ENCODE peak calls at places on chromosomes 13 and 19, in eight cellular contexts. One of them, this sample, is unnamed.
A peak's percentile ranks its signal among the peaks of the same experiment; 100 is the strongest.

GRCh38 chr19:3809881-3810707 is 23.9 kb upstream of the MATK start:
- DNase-seq in A549: no peak
- DNase-seq in transverse colon: no peak
- DNase-seq in GM12878: no peak
- DNase-seq in stomach: no peak
- DNase-seq in ovary: no peak
- DNase-seq in tibial nerve: no peak
- DNase-seq in suprapubic skin: no peak
- DNase-seq in this sample: no peak

GRCh38 chr19:6108721-6109633 is 1.3 kb downstream of the RFX2 start:
- DNase-seq in ovary: peak; percentile 79
- DNase-seq in transverse colon: peak; percentile 66
- DNase-seq in suprapubic skin: peak; percentile 88
- DNase-seq in stomach: peak; percentile 32
- DNase-seq in A549: peak; percentile 37
- DNase-seq in tibial nerve: peak; percentile 43
- DNase-seq in GM12878: no peak
- DNase-seq in this sample: peak; percentile 90

GRCh38 chr19:4014541-4015491 is 7.3 kb downstream of the PIAS4 start:
- DNase-seq in suprapubic skin: peak; percentile 65
- DNase-seq in ovary: no peak
- DNase-seq in stomach: peak; percentile 55
- DNase-seq in GM12878: no peak
- DNase-seq in transverse colon: no peak
- DNase-seq in A549: no peak
- DNase-seq in tibial nerve: no peak
- DNase-seq in this sample: peak; percentile 77

GRCh38 chr13:31962661-31963345 is 68.8 kb upstream of the FRY start:
- DNase-seq in GM12878: no peak
- DNase-seq in transverse colon: no peak
- DNase-seq in stomach: no peak
- DNase-seq in ovary: no peak
- DNase-seq in suprapubic skin: no peak
- DNase-seq in A549: no peak
- DNase-seq in tibial nerve: no peak
- DNase-seq in this sample: no peak

GRCh38 chr19:35041548-35042055 is at the start of gene HPN:
- DNase-seq in ovary: no peak
- DNase-seq in transverse colon: no peak
- DNase-seq in A549: no peak
- DNase-seq in suprapubic skin: no peak
- DNase-seq in tibial nerve: no peak
- DNase-seq in stomach: peak; percentile 84
- DNase-seq in GM12878: no peak
- DNase-seq in this sample: no peak

GRCh38 chr19:8116437-8117293 is 32.7 kb downstream of the FBN3 start:
- DNase-seq in A549: no peak
- DNase-seq in tibial nerve: no peak
- DNase-seq in suprapubic skin: no peak
- DNase-seq in stomach: no peak
- DNase-seq in transverse colon: no peak
- DNase-seq in ovary: no peak
- DNase-seq in GM12878: no peak
- DNase-seq in this sample: no peak

GRCh38 chr13:36778083-36778671 is 40.8 kb upstream of the RFXAP start:
- DNase-seq in A549: no peak
- DNase-seq in stomach: no peak
- DNase-seq in GM12878: peak; percentile 20
- DNase-seq in transverse colon: no peak
- DNase-seq in ovary: no peak
- DNase-seq in tibial nerve: no peak
- DNase-seq in suprapubic skin: no peak
- DNase-seq in this sample: no peak

GRCh38 chr19:49746206-49746958 is 16.7 kb downstream of the TSKS start:
- DNase-seq in ovary: peak; percentile 73
- DNase-seq in GM12878: no peak
- DNase-seq in stomach: peak; percentile 29
- DNase-seq in transverse colon: peak; percentile 41
- DNase-seq in A549: peak; percentile 85
- DNase-seq in suprapubic skin: peak; percentile 75
- DNase-seq in tibial nerve: no peak
- DNase-seq in this sample: peak; percentile 78

GRCh38 chr13:103883152-103883551 is 816.9 kb upstream of the SLC10A2 start:
- DNase-seq in stomach: peak; percentile 68
- DNase-seq in transverse colon: peak; percentile 50
- DNase-seq in tibial nerve: peak; percentile 83
- DNase-seq in suprapubic skin: peak; percentile 91
- DNase-seq in GM12878: no peak
- DNase-seq in A549: peak; percentile 79
- DNase-seq in ovary: peak; percentile 22
- DNase-seq in this sample: peak; percentile 82

GRCh38 chr19:40576181-40576584 is 490 bp upstream of the SHKBP1 start:
- DNase-seq in ovary: no peak
- DNase-seq in transverse colon: no peak
- DNase-seq in tibial nerve: no peak
- DNase-seq in suprapubic skin: no peak
- DNase-seq in stomach: no peak
- DNase-seq in A549: no peak
- DNase-seq in GM12878: no peak
- DNase-seq in this sample: no peak

GRCh38 chr13:77028202-77028601 is 1.2 kb upstream of the FBXL3 start:
- DNase-seq in transverse colon: no peak
- DNase-seq in tibial nerve: no peak
- DNase-seq in stomach: no peak
- DNase-seq in suprapubic skin: no peak
- DNase-seq in GM12878: no peak
- DNase-seq in A549: no peak
- DNase-seq in ovary: peak; percentile 38
- DNase-seq in this sample: no peak

GRCh38 chr13:96034662-96035061 is 18.5 kb downstream of the UGGT2 start:
- DNase-seq in transverse colon: no peak
- DNase-seq in A549: no peak
- DNase-seq in suprapubic skin: no peak
- DNase-seq in ovary: no peak
- DNase-seq in stomach: peak; percentile 90
- DNase-seq in tibial nerve: no peak
- DNase-seq in GM12878: no peak
- DNase-seq in this sample: no peak

GRCh38 chr19:45376045-45376724 is 5.8 kb upstream of the ERCC2 start:
- DNase-seq in tibial nerve: no peak
- DNase-seq in suprapubic skin: no peak
- DNase-seq in GM12878: no peak
- DNase-seq in transverse colon: no peak
- DNase-seq in A549: peak; percentile 91
- DNase-seq in stomach: no peak
- DNase-seq in ovary: no peak
- DNase-seq in this sample: peak; percentile 82

GRCh38 chr19:29384676-29385075 is 141.1 kb upstream of the VSTM2B start:
- DNase-seq in suprapubic skin: peak; percentile 37
- DNase-seq in A549: no peak
- DNase-seq in tibial nerve: no peak
- DNase-seq in ovary: peak; percentile 2
- DNase-seq in stomach: no peak
- DNase-seq in transverse colon: no peak
- DNase-seq in GM12878: no peak
- DNase-seq in this sample: peak; percentile 29

GRCh38 chr13:51938454-51938853 is 72.8 kb downstream of the ATP7B start:
- DNase-seq in ovary: no peak
- DNase-seq in tibial nerve: no peak
- DNase-seq in suprapubic skin: no peak
- DNase-seq in A549: no peak
- DNase-seq in GM12878: no peak
- DNase-seq in stomach: no peak
- DNase-seq in transverse colon: no peak
- DNase-seq in this sample: no peak

GRCh38 chr13:51934461-51935087 is 72.8 kb downstream of the CCDC70 start:
- DNase-seq in GM12878: no peak
- DNase-seq in transverse colon: no peak
- DNase-seq in tibial nerve: no peak
- DNase-seq in suprapubic skin: no peak
- DNase-seq in ovary: no peak
- DNase-seq in stomach: no peak
- DNase-seq in A549: no peak
- DNase-seq in this sample: no peak

GRCh38 chr13:51933466-51934058 is 71.8 kb downstream of the CCDC70 start:
- DNase-seq in suprapubic skin: no peak
- DNase-seq in A549: no peak
- DNase-seq in transverse colon: no peak
- DNase-seq in tibial nerve: no peak
- DNase-seq in GM12878: no peak
- DNase-seq in ovary: no peak
- DNase-seq in stomach: no peak
- DNase-seq in this sample: no peak

GRCh38 chr13:51937320-51938290 is 73.6 kb downstream of the ATP7B start:
- DNase-seq in A549: no peak
- DNase-seq in transverse colon: no peak
- DNase-seq in tibial nerve: no peak
- DNase-seq in stomach: no peak
- DNase-seq in suprapubic skin: no peak
- DNase-seq in GM12878: no peak
- DNase-seq in ovary: no peak
- DNase-seq in this sample: no peak

GRCh38 chr13:51935326-51936171 is 73.8 kb downstream of the CCDC70 start:
- DNase-seq in tibial nerve: no peak
- DNase-seq in suprapubic skin: no peak
- DNase-seq in A549: peak; percentile 29
- DNase-seq in ovary: no peak
- DNase-seq in stomach: peak; percentile 59
- DNase-seq in GM12878: no peak
- DNase-seq in transverse colon: peak; percentile 54
- DNase-seq in this sample: no peak
- TF ChIP-seq EP300 in tibial nerve: no peak
- TF ChIP-seq EP300 in suprapubic skin: no peak
- TF ChIP-seq EP300 in A549: no peak
- TF ChIP-seq EP300 in ovary: no peak
- TF ChIP-seq EP300 in stomach: no peak
- TF ChIP-seq EP300 in GM12878: no peak
- TF ChIP-seq EP300 in transverse colon: no peak
- TF ChIP-seq EP300 in this sample: no peak

GRCh38 chr13:51814071-51814470 is 10.1 kb upstream of the DHRS12 start:
- DNase-seq in ovary: no peak
- DNase-seq in tibial nerve: no peak
- DNase-seq in stomach: no peak
- DNase-seq in suprapubic skin: no peak
- DNase-seq in transverse colon: no peak
- DNase-seq in A549: no peak
- DNase-seq in GM12878: no peak
- DNase-seq in this sample: no peak
- H3K4me1 ChIP-seq in ovary: no peaks in the 10 kb centered on the region
- H3K4me1 ChIP-seq in tibial nerve: no peaks in the 10 kb centered on the region
- H3K4me1 ChIP-seq in stomach: peaks cover 17% of the 10 kb centered on the region
- H3K4me1 ChIP-seq in suprapubic skin: peaks cover 27% of the 10 kb centered on the region
- H3K4me1 ChIP-seq in transverse colon: peaks cover 13% of the 10 kb centered on the region
- H3K4me1 ChIP-seq in A549: peaks cover 17% of the 10 kb centered on the region
- H3K4me1 ChIP-seq in GM12878: peaks cover 24% of the 10 kb centered on the region
- H3K4me1 ChIP-seq in this sample: no peaks in the 10 kb centered on the region

GRCh38 chr13:20231839-20232555 is at the start of gene GJB6:
- DNase-seq in tibial nerve: no peak
- DNase-seq in transverse colon: peak; percentile 32
- DNase-seq in stomach: peak; percentile 31
- DNase-seq in suprapubic skin: no peak
- DNase-seq in GM12878: no peak
- DNase-seq in ovary: no peak
- DNase-seq in A549: no peak
- DNase-seq in this sample: no peak

GRCh38 chr13:20227288-20227687 is 4.8 kb downstream of the GJB6 start:
- DNase-seq in stomach: no peak
- DNase-seq in GM12878: no peak
- DNase-seq in A549: no peak
- DNase-seq in transverse colon: no peak
- DNase-seq in tibial nerve: no peak
- DNase-seq in ovary: no peak
- DNase-seq in suprapubic skin: no peak
- DNase-seq in this sample: no peak

GRCh38 chr13:20227730-20228129 is 4.4 kb downstream of the GJB6 start:
- DNase-seq in ovary: no peak
- DNase-seq in GM12878: no peak
- DNase-seq in stomach: no peak
- DNase-seq in A549: no peak
- DNase-seq in tibial nerve: no peak
- DNase-seq in suprapubic skin: no peak
- DNase-seq in transverse colon: no peak
- DNase-seq in this sample: no peak

GRCh38 chr13:20232556-20233277 is 598 bp upstream of the GJB6 start:
- DNase-seq in tibial nerve: no peak
- DNase-seq in ovary: no peak
- DNase-seq in A549: no peak
- DNase-seq in transverse colon: no peak
- DNase-seq in suprapubic skin: no peak
- DNase-seq in GM12878: no peak
- DNase-seq in stomach: no peak
- DNase-seq in this sample: no peak

DNA sequence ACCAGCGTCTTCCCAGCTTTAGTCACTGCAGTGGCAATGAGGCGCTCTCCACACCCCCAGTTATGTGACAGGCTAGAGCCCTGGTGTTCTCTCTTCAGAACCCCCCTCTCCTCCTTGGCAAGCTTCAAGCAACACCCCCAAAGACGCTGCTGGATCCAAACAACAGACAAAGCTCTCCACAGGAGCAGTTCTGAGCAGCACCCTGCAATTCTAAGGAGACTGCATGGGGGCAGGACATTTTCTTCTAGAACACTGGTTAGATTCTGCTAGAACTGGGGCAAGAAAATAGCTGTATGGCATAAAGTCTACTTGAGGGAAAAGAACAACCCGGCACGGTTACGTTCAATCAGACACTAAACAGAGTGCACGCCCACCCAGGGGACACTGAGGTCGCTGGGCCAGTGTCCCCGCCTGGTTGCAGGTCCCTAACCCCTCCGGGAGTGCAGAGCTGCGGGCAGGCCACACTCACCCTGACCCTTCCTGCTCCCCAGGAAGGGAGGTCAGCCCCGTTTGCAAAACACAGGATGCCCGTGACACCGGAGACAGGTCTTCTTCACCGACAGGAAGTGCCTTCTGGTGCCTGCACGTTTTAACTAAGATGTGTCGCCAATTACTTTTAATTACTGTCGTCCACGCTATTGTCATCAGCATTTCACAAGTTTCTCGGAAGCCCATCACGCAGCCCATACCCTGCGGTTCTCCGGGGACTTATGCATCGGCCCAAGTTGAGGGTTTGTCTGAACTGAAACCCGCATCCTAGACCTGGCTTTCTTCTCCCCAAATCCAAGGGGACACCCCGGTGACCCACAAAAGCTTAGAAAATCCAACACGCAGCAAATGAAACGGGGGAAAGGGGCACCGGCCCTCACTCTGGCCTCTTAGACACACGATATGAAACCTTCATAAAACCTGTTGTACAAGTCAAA is 943 bp downstream of the GJB6 start:
- DNase-seq in GM12878: no peak
- DNase-seq in tibial nerve: no peak
- DNase-seq in A549: no peak
- DNase-seq in stomach: no peak
- DNase-seq in suprapubic skin: no peak
- DNase-seq in transverse colon: no peak
- DNase-seq in ovary: no peak
- DNase-seq in this sample: no peak
- TF ChIP-seq EP300 in GM12878: no peak
- TF ChIP-seq EP300 in tibial nerve: no peak
- TF ChIP-seq EP300 in A549: no peak
- TF ChIP-seq EP300 in stomach: no peak
- TF ChIP-seq EP300 in suprapubic skin: no peak
- TF ChIP-seq EP300 in transverse colon: no peak
- TF ChIP-seq EP300 in ovary: no peak
- TF ChIP-seq EP300 in this sample: no peak

GRCh38 chr19:18320865-18321728 is 1.8 kb downstream of the LSM4 start:
- DNase-seq in A549: no peak
- DNase-seq in suprapubic skin: no peak
- DNase-seq in stomach: peak; percentile 62
- DNase-seq in ovary: no peak
- DNase-seq in transverse colon: peak; percentile 87
- DNase-seq in tibial nerve: no peak
- DNase-seq in GM12878: no peak
- DNase-seq in this sample: no peak
- H3K4me1 ChIP-seq in A549: peaks cover 40% of the 10 kb centered on the region
- H3K4me1 ChIP-seq in suprapubic skin: peaks cover 54% of the 10 kb centered on the region
- H3K4me1 ChIP-seq in stomach: peaks cover 75% of the 10 kb centered on the region
- H3K4me1 ChIP-seq in ovary: peaks cover 5% of the 10 kb centered on the region
- H3K4me1 ChIP-seq in transverse colon: peaks cover 66% of the 10 kb centered on the region
- H3K4me1 ChIP-seq in tibial nerve: no peaks in the 10 kb centered on the region
- H3K4me1 ChIP-seq in GM12878: peaks cover 37% of the 10 kb centered on the region
- H3K4me1 ChIP-seq in this sample: peaks cover 34% of the 10 kb centered on the region

This sample was measured in sigmoid colon.